ENCODE peak calls at places on chromosomes 13 and 19, in five cellular contexts. One of them, this sample, is unnamed.

GRCh38 chr13:113528101-113528797 is 37.7 kb upstream of the DCUN1D2 start:
- DNase-seq in Calu3: no peak
- DNase-seq in brain microvascular endothelial cell: no peak
- DNase-seq in fibroblast of lung: no peak
- DNase-seq in progenitor cell of endocrine pancreas: no peak
- DNase-seq in this sample: no peak

GRCh38 chr19:29667941-29668340 is 2.7 kb downstream of the PLEKHF1 start:
- DNase-seq in Calu3: no peak
- DNase-seq in fibroblast of lung: no peak
- DNase-seq in brain microvascular endothelial cell: no peak
- DNase-seq in progenitor cell of endocrine pancreas: no peak
- DNase-seq in this sample: peak

GRCh38 chr19:29880498-29881081 is 61.4 kb upstream of the URI1 start:
- DNase-seq in brain microvascular endothelial cell: no peak
- DNase-seq in fibroblast of lung: no peak
- DNase-seq in Calu3: no peak
- DNase-seq in progenitor cell of endocrine pancreas: no peak
- DNase-seq in this sample: no peak

GRCh38 chr13:45809810-45810394 is 41.7 kb downstream of the SIAH3 start:
- DNase-seq in fibroblast of lung: no peak
- DNase-seq in Calu3: no peak
- DNase-seq in brain microvascular endothelial cell: peak
- DNase-seq in progenitor cell of endocrine pancreas: no peak
- DNase-seq in this sample: no peak

GRCh38 chr19:45076851-45077730 is 813 bp upstream of the ZNF296 start:
- DNase-seq in fibroblast of lung: no peak
- DNase-seq in progenitor cell of endocrine pancreas: no peak
- DNase-seq in brain microvascular endothelial cell: no peak
- DNase-seq in Calu3: no peak
- DNase-seq in this sample: no peak

GRCh38 chr19:38538793-38539528 is 78.8 kb downstream of the MAP4K1 start:
- DNase-seq in fibroblast of lung: no peak
- DNase-seq in Calu3: peak
- DNase-seq in progenitor cell of endocrine pancreas: no peak
- DNase-seq in brain microvascular endothelial cell: no peak
- DNase-seq in this sample: no peak

GRCh38 chr19:54470276-54470887 is 2.7 kb downstream of the CDC42EP5 start:
- DNase-seq in brain microvascular endothelial cell: no peak
- DNase-seq in Calu3: no peak
- DNase-seq in fibroblast of lung: no peak
- DNase-seq in progenitor cell of endocrine pancreas: no peak
- DNase-seq in this sample: no peak

GRCh38 chr13:106597190-106597589 is 29.3 kb upstream of the ARGLU1 start:
- DNase-seq in fibroblast of lung: no peak
- DNase-seq in brain microvascular endothelial cell: peak
- DNase-seq in progenitor cell of endocrine pancreas: no peak
- DNase-seq in Calu3: no peak
- DNase-seq in this sample: no peak

GRCh38 chr19:3099347-3100145 is 5.4 kb downstream of the GNA11 start:
- DNase-seq in brain microvascular endothelial cell: no peak
- DNase-seq in progenitor cell of endocrine pancreas: no peak
- DNase-seq in fibroblast of lung: no peak
- DNase-seq in Calu3: no peak
- DNase-seq in this sample: no peak

GRCh38 chr13:75149781-75150180 is 332.2 kb downstream of the TBC1D4 start:
- DNase-seq in Calu3: no peak
- DNase-seq in brain microvascular endothelial cell: no peak
- DNase-seq in progenitor cell of endocrine pancreas: no peak
- DNase-seq in fibroblast of lung: no peak
- DNase-seq in this sample: no peak

GRCh38 chr13:20401958-20402856 is 123.5 kb downstream of the CRYL1 start:
- DNase-seq in progenitor cell of endocrine pancreas: no peak
- DNase-seq in fibroblast of lung: peak
- DNase-seq in brain microvascular endothelial cell: no peak
- DNase-seq in Calu3: no peak
- DNase-seq in this sample: no peak

GRCh38 chr13:49214917-49215376 is 5.2 kb upstream of the MLNR start:
- DNase-seq in fibroblast of lung: no peak
- DNase-seq in progenitor cell of endocrine pancreas: no peak
- DNase-seq in Calu3: peak
- DNase-seq in brain microvascular endothelial cell: no peak
- DNase-seq in this sample: peak

GRCh38 chr19:7831452-7831851 is 1.4 kb downstream of the EVI5L start:
- DNase-seq in brain microvascular endothelial cell: no peak
- DNase-seq in progenitor cell of endocrine pancreas: no peak
- DNase-seq in fibroblast of lung: peak
- DNase-seq in Calu3: peak
- DNase-seq in this sample: no peak
- TF ChIP-seq CTCF in brain microvascular endothelial cell: peak
- TF ChIP-seq CTCF in progenitor cell of endocrine pancreas: peak
- TF ChIP-seq CTCF in fibroblast of lung: peak
- TF ChIP-seq CTCF in Calu3: peak
- TF ChIP-seq CTCF in this sample: no peak

GRCh38 chr13:94708971-94709614 is 3.3 kb downstream of the SOX21 start:
- DNase-seq in Calu3: no peak
- DNase-seq in progenitor cell of endocrine pancreas: no peak
- DNase-seq in fibroblast of lung: no peak
- DNase-seq in brain microvascular endothelial cell: no peak
- DNase-seq in this sample: no peak

GRCh38 chr13:94710081-94710809 is 2.1 kb downstream of the SOX21 start:
- DNase-seq in Calu3: no peak
- DNase-seq in progenitor cell of endocrine pancreas: no peak
- DNase-seq in brain microvascular endothelial cell: no peak
- DNase-seq in fibroblast of lung: no peak
- DNase-seq in this sample: peak

GRCh38 chr13:94712287-94712811 is at the start of gene SOX21:
- DNase-seq in progenitor cell of endocrine pancreas: peak
- DNase-seq in fibroblast of lung: peak
- DNase-seq in brain microvascular endothelial cell: no peak
- DNase-seq in Calu3: no peak
- DNase-seq in this sample: peak

GRCh38 chr13:94711561-94712286 is 621 bp downstream of the SOX21 start:
- DNase-seq in brain microvascular endothelial cell: no peak
- DNase-seq in progenitor cell of endocrine pancreas: peak
- DNase-seq in Calu3: peak
- DNase-seq in fibroblast of lung: peak
- DNase-seq in this sample: peak

GRCh38 chr13:94710881-94711560 is 1.3 kb downstream of the SOX21 start:
- DNase-seq in Calu3: peak
- DNase-seq in brain microvascular endothelial cell: no peak
- DNase-seq in fibroblast of lung: no peak
- DNase-seq in progenitor cell of endocrine pancreas: peak
- DNase-seq in this sample: peak
- TF ChIP-seq CTCF in Calu3: no peak
- TF ChIP-seq CTCF in brain microvascular endothelial cell: peak
- TF ChIP-seq CTCF in fibroblast of lung: no peak
- TF ChIP-seq CTCF in progenitor cell of endocrine pancreas: peak
- TF ChIP-seq CTCF in this sample: no peak

GRCh38 chr19:18571564-18572344 is at the start of gene UBA52:
- DNase-seq in fibroblast of lung: peak
- DNase-seq in brain microvascular endothelial cell: peak
- DNase-seq in progenitor cell of endocrine pancreas: peak
- DNase-seq in Calu3: peak
- DNase-seq in this sample: peak
- TF ChIP-seq CTCF in fibroblast of lung: no peak
- TF ChIP-seq CTCF in brain microvascular endothelial cell: peak
- TF ChIP-seq CTCF in progenitor cell of endocrine pancreas: no peak
- TF ChIP-seq CTCF in Calu3: no peak
- TF ChIP-seq CTCF in this sample: no peak

GRCh38 chr19:5498817-5499535 is 43.8 kb downstream of the ZNRF4 start:
- DNase-seq in brain microvascular endothelial cell: no peak
- DNase-seq in progenitor cell of endocrine pancreas: no peak
- DNase-seq in fibroblast of lung: no peak
- DNase-seq in Calu3: no peak
- DNase-seq in this sample: no peak

GRCh38 chr19:5507056-5507624 is 51.9 kb downstream of the ZNRF4 start:
- DNase-seq in brain microvascular endothelial cell: no peak
- DNase-seq in Calu3: no peak
- DNase-seq in fibroblast of lung: no peak
- DNase-seq in progenitor cell of endocrine pancreas: no peak
- DNase-seq in this sample: no peak

GRCh38 chr19:5503598-5503997 is 48.4 kb downstream of the ZNRF4 start:
- DNase-seq in fibroblast of lung: no peak
- DNase-seq in progenitor cell of endocrine pancreas: no peak
- DNase-seq in Calu3: no peak
- DNase-seq in brain microvascular endothelial cell: no peak
- DNase-seq in this sample: no peak

GRCh38 chr19:5501907-5502306 is 46.7 kb downstream of the ZNRF4 start:
- DNase-seq in progenitor cell of endocrine pancreas: no peak
- DNase-seq in Calu3: no peak
- DNase-seq in fibroblast of lung: no peak
- DNase-seq in brain microvascular endothelial cell: no peak
- DNase-seq in this sample: no peak

GRCh38 chr19:5504115-5504514 is 48.9 kb downstream of the ZNRF4 start:
- DNase-seq in brain microvascular endothelial cell: no peak
- DNase-seq in Calu3: peak
- DNase-seq in progenitor cell of endocrine pancreas: no peak
- DNase-seq in fibroblast of lung: no peak
- DNase-seq in this sample: no peak
- TF ChIP-seq CTCF in brain microvascular endothelial cell: peak
- TF ChIP-seq CTCF in Calu3: no peak
- TF ChIP-seq CTCF in progenitor cell of endocrine pancreas: peak
- TF ChIP-seq CTCF in fibroblast of lung: peak
- TF ChIP-seq CTCF in this sample: no peak

DNA sequence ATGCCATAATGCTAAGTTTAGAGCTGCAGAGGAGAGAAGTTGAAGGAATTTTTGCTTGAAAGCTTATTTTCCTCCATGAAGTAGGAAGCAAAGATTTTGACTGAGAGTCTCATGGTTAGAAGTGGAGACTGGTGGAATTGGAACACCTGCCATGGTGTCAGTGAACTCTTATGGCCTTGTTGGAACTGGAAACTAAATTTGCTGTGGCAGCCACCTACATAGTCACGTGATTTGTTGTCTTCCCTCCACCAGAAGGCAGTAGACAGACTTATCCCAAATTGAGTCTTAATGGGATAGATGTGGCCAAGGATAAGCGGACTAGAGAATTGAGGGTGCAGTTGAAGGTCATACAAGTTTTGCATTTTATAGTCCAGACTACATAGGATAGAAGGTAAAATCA is 22.1 kb downstream of the NDFIP2 start:
- DNase-seq in progenitor cell of endocrine pancreas: no peak
- DNase-seq in fibroblast of lung: no peak
- DNase-seq in brain microvascular endothelial cell: no peak
- DNase-seq in Calu3: no peak
- DNase-seq in this sample: no peak
- TF ChIP-seq CTCF in progenitor cell of endocrine pancreas: no peak
- TF ChIP-seq CTCF in fibroblast of lung: no peak
- TF ChIP-seq CTCF in brain microvascular endothelial cell: no peak
- TF ChIP-seq CTCF in Calu3: no peak
- TF ChIP-seq CTCF in this sample: no peak

DNA sequence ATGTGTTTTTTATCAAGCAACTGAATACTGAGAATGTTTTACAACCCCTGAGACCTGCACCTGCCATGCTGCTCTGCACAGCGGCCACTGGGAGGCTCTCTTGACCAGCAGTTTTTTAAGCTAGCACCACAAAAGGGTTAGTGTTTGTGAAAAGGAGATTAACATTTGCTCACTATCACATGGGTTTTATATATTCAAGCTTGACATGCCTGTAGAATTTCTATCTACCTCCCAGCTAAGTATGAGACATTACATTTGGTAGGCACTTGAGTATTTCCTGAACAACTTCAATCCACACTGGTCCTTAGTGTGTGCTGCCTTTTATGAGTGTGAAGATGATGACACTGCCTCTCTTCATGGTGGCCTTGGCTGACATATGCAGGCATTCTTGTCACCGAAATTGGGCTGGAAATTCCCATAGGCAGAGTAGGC is 1238.9 kb downstream of the UQCRFS1 start:
- DNase-seq in brain microvascular endothelial cell: peak
- DNase-seq in fibroblast of lung: no peak
- DNase-seq in Calu3: peak
- DNase-seq in progenitor cell of endocrine pancreas: peak
- DNase-seq in this sample: no peak
- TF ChIP-seq CTCF in brain microvascular endothelial cell: peak
- TF ChIP-seq CTCF in fibroblast of lung: no peak
- TF ChIP-seq CTCF in Calu3: peak
- TF ChIP-seq CTCF in progenitor cell of endocrine pancreas: peak
- TF ChIP-seq CTCF in this sample: peak

This sample was measured in GM13976.